ENCODE peak calls at places on chromosomes 7 and 10, in ten cellular contexts. N is GM18507; M is stimulated activated CD4-positive, alpha-beta T cell treated with anti-CD3 and anti-CD28 coated beads, Interleukin-12 subunit alpha, Interleukin-12 subunit beta, amount 100 ng/mL, for 4 hours; Y is kidney epithelial cell; G is epithelial cell of prostate; K is activated naive CD8-positive, alpha-beta T cell treated with anti-CD3 and anti-CD28 coated beads for 36 hours; J is brain pericyte; D is activated gamma-delta T cell; H is GM13977; R is Caki2. U is an unnamed sample.

GRCh38 chr10:48683893-48684292 is 780 bp upstream of the WDFY4 start:
- DNase-seq in N (no peak), M (no peak), J (no peak), Y (no peak), G (no peak), K (no peak), H (peak; percentile 51), D (no peak), R (no peak), U (no peak)

GRCh38 chr10:44809652-44810051 is 101.5 kb upstream of the TMEM72 start:
- DNase-seq in Y (no peak), M (no peak), J (no peak), N (no peak), G (no peak), R (no peak), D (no peak), K (no peak), H (no peak), U (no peak)

GRCh38 chr7:68107968-68108367 is 1111.3 kb downstream of the TYW1 start:
- DNase-seq in Y (peak; percentile 38), R (peak; percentile 47), H (no peak), K (no peak), J (no peak), G (no peak), M (no peak), N (no peak), D (no peak), U (no peak)

GRCh38 chr10:44933922-44934321 is 22.8 kb downstream of the TMEM72 start:
- DNase-seq in K (no peak), M (no peak), Y (no peak), D (no peak), H (peak; percentile 1), G (no peak), N (no peak), R (no peak), J (no peak), U (no peak)

GRCh38 chr7:155333346-155334234 is 35.9 kb downstream of the INSIG1 start:
- DNase-seq in Y (no peak), J (no peak), H (no peak), G (no peak), R (no peak), K (no peak), M (no peak), D (no peak), N (no peak), U (no peak)

GRCh38 chr7:138776156-138776833 is 21.5 kb upstream of the TMEM213 start:
- DNase-seq in Y (no peak), D (no peak), G (no peak), N (no peak), R (no peak), K (no peak), J (no peak), M (no peak), H (no peak), U (no peak)

GRCh38 chr7:54992876-54993490 is 25.8 kb upstream of the EGFR start:
- DNase-seq in J (no peak), D (no peak), R (no peak), M (no peak), K (no peak), Y (no peak), H (no peak), N (no peak), G (no peak), U (no peak)

GRCh38 chr7:155865830-155866545 is 53.7 kb upstream of the SHH start:
- DNase-seq in M (no peak), Y (no peak), N (no peak), J (no peak), K (no peak), R (no peak), H (no peak), D (no peak), G (no peak), U (no peak)

GRCh38 chr7:68421712-68422111 is 1176.6 kb upstream of the AUTS2 start:
- DNase-seq in N (no peak), K (no peak), G (no peak), H (no peak), J (no peak), Y (no peak), R (no peak), M (no peak), D (no peak), U (no peak)

GRCh38 chr10:60314306-60314940 is 75.3 kb downstream of the ANK3 start:
- DNase-seq in H (no peak), G (peak; percentile 10), K (no peak), N (no peak), Y (peak; percentile 42), R (peak; percentile 29), M (no peak), D (no peak), J (no peak), U (no peak)

GRCh38 chr10:95295031-95295755 is 4.4 kb upstream of the PDLIM1 start:
- DNase-seq in Y (peak; percentile 61), N (peak; percentile 69), H (peak; percentile 83), M (peak; percentile 14), R (no peak), G (peak; percentile 79), K (peak; percentile 55), D (peak; percentile 30), J (no peak), U (peak; percentile 84)

GRCh38 chr10:60465801-60466200 is 76.1 kb upstream of the ANK3 start:
- DNase-seq in D (no peak), N (no peak), M (no peak), J (no peak), Y (no peak), G (no peak), R (no peak), K (no peak), H (no peak), U (no peak)

GRCh38 chr10:34861293-34862004 is 46.4 kb upstream of the PARD3 start:
- DNase-seq in J (peak; percentile 45), N (no peak), K (no peak), H (no peak), M (no peak), Y (no peak), G (no peak), D (no peak), R (no peak), U (no peak)

GRCh38 chr7:55108818-55109217 is 90.0 kb downstream of the EGFR start:
- DNase-seq in R (no peak), H (no peak), D (no peak), G (no peak), N (no peak), J (no peak), M (no peak), K (no peak), Y (no peak), U (no peak)